ENCODE peak calls at places on chromosomes 4 and X, in seven cellular contexts. M, H, Z, C, R, S and E are unnamed samples.

GRCh38 chrX:150366951-150367545 is 3.9 kb downstream of the MAMLD1 start:
- DNase-seq in Z (no peak), S (no peak), C (no peak), H (no peak), R (no peak), M (no peak), E (no peak)

GRCh38 chrX:97705936-97706335 is 822.2 kb downstream of the RPA4 start:
- DNase-seq in M (no peak), C (no peak), R (no peak), Z (no peak), H (no peak), S (no peak), E (no peak)

GRCh38 chr4:3736806-3737205 is 29.4 kb upstream of the ADRA2C start:
- DNase-seq in M (no peak), R (peak), C (no peak), Z (no peak), H (no peak), S (no peak), E (no peak)

GRCh38 chrX:130680164-130681035 is 222.6 kb downstream of the ENOX2 start:
- DNase-seq in Z (no peak), R (no peak), S (no peak), H (no peak), M (no peak), C (peak), E (no peak)

GRCh38 chr4:2350982-2351381 is 67.5 kb downstream of the ZFYVE28 start:
- DNase-seq in Z (no peak), C (no peak), S (no peak), M (no peak), H (no peak), R (no peak), E (no peak)

GRCh38 chr4:1776521-1777161 is 16.5 kb upstream of the FGFR3 start:
- DNase-seq in M (no peak), R (no peak), H (no peak), Z (no peak), S (no peak), C (peak), E (no peak)

GRCh38 chrX:115642895-115643530 is 82.0 kb downstream of the PLS3 start:
- DNase-seq in R (peak), C (peak), S (peak), M (no peak), Z (peak), H (peak), E (peak)

GRCh38 chr4:143397335-143397734 is 60.7 kb downstream of the GAB1 start:
- DNase-seq in S (no peak), R (no peak), C (no peak), M (no peak), H (no peak), Z (no peak), E (no peak)

GRCh38 chr4:77157859-77158486 is 966 bp downstream of the CCNG2 start:
- DNase-seq in S (peak), R (peak), C (peak), M (peak), Z (peak), H (peak), E (peak)

GRCh38 chr4:133162941-133163340 is 13.8 kb downstream of the PCDH10 start:
- DNase-seq in R (no peak), S (no peak), H (no peak), C (no peak), Z (no peak), M (no peak), E (no peak)

GRCh38 chrX:134908235-134908834 is 82.5 kb upstream of the SMIM10 start:
- DNase-seq in C (no peak), S (no peak), H (peak), R (peak), M (no peak), Z (no peak), E (no peak)

GRCh38 chr4:5051210-5051691 is at the start of gene STK32B:
- DNase-seq in H (peak), C (no peak), R (peak), Z (no peak), M (peak), S (no peak), E (peak)

GRCh38 chrX:2536974-2537373 is 36.2 kb upstream of the DHRSX start:
- DNase-seq in R (no peak), H (no peak), C (no peak), Z (no peak), M (no peak), S (no peak), E (no peak)

GRCh38 chr4:47471064-47471463 is 7.6 kb upstream of the COMMD8 start:
- DNase-seq in C (no peak), S (no peak), H (no peak), R (no peak), Z (no peak), M (no peak), E (no peak)

GRCh38 chr4:10160280-10160856 is 43.8 kb upstream of the WDR1 start:
- DNase-seq in Z (peak), R (no peak), S (no peak), C (peak), M (no peak), H (peak), E (no peak)

GRCh38 chr4:17142232-17142711 is 243.8 kb upstream of the LDB2 start:
- DNase-seq in H (no peak), R (no peak), C (no peak), S (no peak), M (no peak), Z (no peak), E (no peak)

GRCh38 chr4:24230955-24231354 is 341.1 kb upstream of the PPARGC1A start:
- DNase-seq in Z (no peak), S (no peak), C (no peak), R (no peak), H (no peak), M (no peak), E (no peak)

GRCh38 chrX:50903387-50904027 is 7.0 kb upstream of the BMP15 start:
- DNase-seq in M (no peak), H (peak), Z (peak), R (peak), C (peak), S (no peak), E (peak)

GRCh38 chrX:154603438-154604430 is 15.3 kb downstream of the CTAG1B start:
- DNase-seq in C (no peak), Z (peak), M (no peak), R (no peak), H (no peak), S (no peak), E (no peak)

GRCh38 chrX:13215729-13216128 is 104.1 kb downstream of the ATXN3L start:
- DNase-seq in R (no peak), S (no peak), M (no peak), C (no peak), Z (no peak), H (no peak), E (no peak)

GRCh38 chr4:176350671-176351070 is 30.9 kb downstream of the SPCS3 start:
- DNase-seq in H (no peak), C (no peak), S (no peak), Z (no peak), M (no peak), R (no peak), E (no peak)

GRCh38 chr4:2059726-2060577 is 825 bp downstream of the NAT8L start:
- DNase-seq in S (no peak), H (no peak), C (no peak), Z (no peak), M (no peak), R (peak), E (no peak)

GRCh38 chrX:110563276-110563675 is 204.6 kb downstream of the RTL9 start:
- DNase-seq in S (no peak), H (no peak), R (no peak), Z (no peak), M (no peak), C (no peak), E (no peak)

GRCh38 chrX:87299563-87300160 is 217.9 kb upstream of the KLHL4 start:
- DNase-seq in C (peak), H (peak), M (no peak), S (no peak), R (no peak), Z (no peak), E (peak)

GRCh38 chr4:87851332-87851731 is 18.6 kb downstream of the MEPE start:
- DNase-seq in Z (no peak), C (no peak), H (no peak), S (no peak), M (no peak), R (no peak), E (no peak)

GRCh38 chrX:48958635-48959094 is 1.3 kb upstream of the OTUD5 start:
- DNase-seq in C (peak), M (no peak), Z (no peak), H (no peak), R (no peak), S (no peak), E (no peak)

DNA sequence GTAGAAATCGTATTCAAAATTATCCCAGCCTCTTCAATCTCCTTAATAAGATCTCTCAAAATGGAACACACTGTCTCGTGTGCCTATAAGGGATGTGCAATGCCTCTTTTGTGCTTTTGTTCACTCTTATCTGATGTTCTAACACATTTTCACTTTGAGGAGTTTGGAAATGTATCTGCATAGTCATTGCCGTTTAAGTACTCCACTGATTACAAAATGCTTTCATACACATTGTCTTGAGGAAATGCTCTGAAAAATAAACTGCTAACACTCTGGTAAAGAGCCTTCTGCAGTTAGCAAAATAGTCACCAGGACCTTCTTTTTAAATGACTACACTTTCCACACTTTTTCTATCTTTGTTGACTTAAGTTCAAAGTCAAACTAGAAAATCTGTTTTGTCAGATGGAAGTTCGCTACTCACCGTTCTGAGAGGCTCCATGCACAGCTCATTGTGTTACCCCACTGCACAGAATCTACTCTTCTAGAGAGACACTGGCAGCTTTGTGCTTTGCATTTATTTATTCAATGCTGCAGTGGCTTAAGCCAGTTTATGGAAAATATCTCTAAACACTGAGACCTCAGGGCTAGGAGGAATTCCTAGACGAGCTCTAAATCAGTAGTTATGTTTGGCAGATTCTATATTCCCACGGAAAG is 159.0 kb downstream of the CHIC2 start:
- DNase-seq in H (no peak), C (peak), R (no peak), Z (no peak), S (no peak), M (no peak), E (no peak)
- H3K4me3 ChIP-seq in H (no peak), C (peak), R (no peak), Z (no peak), S (no peak), M (no peak), E (no peak)

GRCh38 chr4:71201817-71202576 is 136.8 kb upstream of the SLC4A4 start:
- DNase-seq in C (no peak), H (no peak), S (no peak), R (no peak), M (no peak), Z (no peak), E (no peak)

GRCh38 chr4:71200944-71201533 is 137.8 kb upstream of the SLC4A4 start:
- DNase-seq in H (no peak), C (no peak), Z (no peak), M (no peak), R (no peak), S (no peak), E (no peak)

GRCh38 chr4:71204056-71204455 is 134.8 kb upstream of the SLC4A4 start:
- DNase-seq in R (no peak), S (no peak), Z (no peak), H (no peak), C (no peak), M (no peak), E (no peak)

GRCh38 chr4:71198958-71199357 is 139.9 kb upstream of the SLC4A4 start:
- DNase-seq in Z (no peak), C (no peak), S (no peak), M (no peak), H (no peak), R (no peak), E (no peak)

DNA sequence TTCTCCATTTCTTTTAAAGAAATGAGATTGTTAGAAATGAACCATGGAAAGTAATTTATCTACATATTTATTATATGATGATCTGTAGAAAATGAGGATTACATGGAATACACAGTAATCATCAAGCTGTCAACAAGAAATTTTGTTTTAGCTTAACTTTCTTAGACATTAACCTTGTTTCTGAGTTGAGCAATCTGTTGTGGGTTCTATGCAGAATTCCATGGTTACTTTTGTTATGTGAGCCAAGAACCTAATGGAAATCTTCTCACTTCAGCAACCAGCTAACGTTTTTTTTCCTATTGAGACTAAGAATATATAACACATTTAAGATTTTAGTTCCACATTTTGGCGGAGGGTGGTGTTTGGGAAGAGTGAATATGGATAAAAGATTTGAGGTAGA is 136.1 kb upstream of the SLC4A4 start:
- DNase-seq in S (no peak), H (no peak), R (no peak), C (no peak), M (no peak), Z (no peak), E (no peak)
- TF ChIP-seq YY1 in S (no peak), H (no peak), R (no peak), C (no peak), M (no peak), Z (no peak), E (no peak)

DNA sequence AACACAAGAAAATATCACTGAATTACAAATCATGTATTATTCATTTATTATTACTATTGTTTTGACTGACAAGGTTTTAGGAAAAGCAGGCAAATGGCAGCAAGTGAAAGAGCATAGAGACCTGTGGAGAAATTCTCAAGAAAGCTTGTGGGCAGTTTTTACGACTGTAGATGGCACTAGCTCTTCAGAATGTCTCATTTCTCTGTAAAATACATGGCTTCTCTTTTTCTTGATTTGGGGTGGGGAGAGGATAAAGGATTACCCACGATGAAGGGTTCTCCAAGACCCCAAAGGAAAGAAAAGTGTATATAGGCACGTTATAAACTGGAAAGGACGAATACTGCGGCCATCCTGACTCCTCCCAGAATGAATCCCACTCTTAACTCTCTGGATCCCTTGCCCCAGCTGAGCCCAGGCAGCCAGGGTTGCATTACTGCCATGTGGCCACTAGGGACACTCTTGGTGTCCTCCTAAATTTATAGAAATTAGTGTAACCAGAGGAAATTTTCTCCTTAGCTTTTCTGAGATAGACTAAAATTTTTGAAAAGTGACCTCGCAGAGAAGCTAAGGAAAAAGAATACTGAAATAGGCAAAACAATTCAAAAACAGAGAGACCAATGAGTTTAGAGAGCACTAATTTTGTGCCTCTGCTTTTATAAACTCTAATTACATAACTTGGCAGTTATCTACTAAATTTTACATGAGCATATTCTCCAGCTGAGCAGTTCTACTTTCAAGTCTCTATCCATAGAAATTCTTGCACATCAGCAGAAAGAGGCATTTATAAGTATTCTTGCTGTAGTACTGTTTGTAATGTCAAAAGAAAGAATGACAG is 37.7 kb upstream of the PCDH19 start:
- DNase-seq in M (no peak), C (no peak), Z (peak), H (peak), S (no peak), R (peak), E (peak)
- H3K4me3 ChIP-seq in M (no peak), C (no peak), Z (no peak), H (no peak), S (no peak), R (no peak), E (no peak)

DNA sequence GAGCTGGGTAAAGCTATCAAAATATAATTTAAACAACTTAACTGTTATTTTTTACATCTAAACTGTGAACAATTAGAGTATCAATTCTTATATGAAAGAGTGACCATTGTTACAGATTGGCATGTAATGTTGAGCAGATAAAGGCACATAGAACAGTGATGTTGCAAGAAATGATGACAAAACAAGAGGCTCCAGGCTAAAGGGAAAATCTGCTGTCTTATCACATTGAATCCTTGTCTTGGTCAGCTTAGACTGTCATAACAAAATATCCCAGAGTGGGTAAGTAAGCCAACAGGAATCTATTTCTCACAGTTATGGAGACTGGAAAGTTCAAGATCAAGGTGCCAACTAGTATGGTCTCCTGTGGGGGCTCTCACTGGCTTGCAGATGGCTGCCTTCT is 154.1 kb upstream of the PPP3CA start:
- DNase-seq in H (no peak), S (no peak), Z (no peak), C (no peak), R (no peak), M (no peak), E (no peak)
- TF ChIP-seq YY1 in H (no peak), S (no peak), Z (no peak), C (no peak), R (no peak), M (no peak), E (no peak)